ENCODE peak calls at places on chromosomes 5 and 9, in nine cellular contexts. W is glutamatergic neuron, F is C1 segment of cervical spinal cord, V is HFF-Myc, D is nucleus accumbens, G is HEK293T, L is NCI-H146, S is dorsolateral prefrontal cortex, K is amniotic epithelial cell. P is an unnamed sample.

GRCh38 chr5:15452780-15453179 is 47.2 kb upstream of the FBXL7 start:
- DNase-seq in G (no peak), F (no peak), K (no peak), L (no peak), W (no peak), S (no peak), D (no peak), V (no peak), P (no peak)

GRCh38 chr5:170404398-170404797 is 15.2 kb upstream of the KCNMB1 start:
- DNase-seq in K (no peak), W (no peak), D (no peak), V (no peak), G (no peak), S (no peak), F (no peak), L (no peak), P (no peak)

GRCh38 chr5:1734271-1734907 is 65.2 kb downstream of the MRPL36 start:
- DNase-seq in W (no peak), S (no peak), V (no peak), F (no peak), D (no peak), L (no peak), K (no peak), G (no peak), P (no peak)

GRCh38 chr9:83935276-83935890 is 14.2 kb upstream of the KIF27 start:
- DNase-seq in K (peak), W (no peak), L (no peak), G (no peak), S (no peak), V (peak), D (no peak), F (no peak), P (no peak)

GRCh38 chr5:110726249-110727024 is at the start of gene TMEM232:
- DNase-seq in F (no peak), D (peak), K (peak), V (peak), W (peak), S (peak), L (peak), G (no peak), P (peak)

GRCh38 chr5:168842571-168843205 is 263.5 kb upstream of the PANK3 start:
- DNase-seq in K (no peak), L (no peak), G (no peak), D (no peak), W (no peak), V (no peak), S (no peak), F (no peak), P (no peak)

GRCh38 chr9:88949425-88949824 is 41.8 kb upstream of the S1PR3 start:
- DNase-seq in S (no peak), L (peak), G (no peak), D (no peak), V (peak), K (peak), W (no peak), F (no peak), P (no peak)

GRCh38 chr9:33065157-33066076 is 11.1 kb downstream of the SMU1 start:
- DNase-seq in L (no peak), W (no peak), G (no peak), D (no peak), S (no peak), F (no peak), K (no peak), V (no peak), P (no peak)

GRCh38 chr9:87859786-87860185 is 22.9 kb upstream of the SPATA31E1 start:
- DNase-seq in L (no peak), S (no peak), G (no peak), D (no peak), K (no peak), V (no peak), F (no peak), W (no peak), P (no peak)

GRCh38 chr5:32329395-32329834 is 16.7 kb upstream of the MTMR12 start:
- DNase-seq in L (peak), F (peak), W (peak), K (peak), G (peak), S (peak), V (no peak), D (peak), P (peak)

GRCh38 chr5:10317825-10318682 is 10.4 kb upstream of the CMBL start:
- DNase-seq in V (peak), L (no peak), G (no peak), K (peak), W (no peak), S (no peak), D (no peak), F (no peak), P (no peak)

GRCh38 chr5:150184990-150185952 is 4.6 kb upstream of the SLC6A7 start:
- DNase-seq in V (no peak), K (no peak), L (no peak), F (no peak), W (no peak), G (no peak), D (no peak), S (no peak), P (no peak)

GRCh38 chr9:88388886-88389617 is 808 bp downstream of the SPIN1 start:
- DNase-seq in V (no peak), F (no peak), D (peak), L (peak), S (peak), K (peak), W (peak), G (peak), P (peak)

GRCh38 chr9:36823466-36823865 is 210.6 kb downstream of the PAX5 start:
- DNase-seq in G (no peak), K (no peak), W (no peak), L (no peak), D (no peak), F (no peak), S (no peak), V (no peak), P (no peak)

GRCh38 chr9:109956811-109957440 is 176.9 kb downstream of the PALM2AKAP2 start:
- DNase-seq in L (peak), K (no peak), S (no peak), V (peak), F (no peak), D (no peak), W (no peak), G (peak), P (no peak)

GRCh38 chr5:173429489-173430150 is 101.4 kb upstream of the STC2 start:
- DNase-seq in W (no peak), K (peak), G (no peak), V (no peak), F (no peak), S (no peak), D (no peak), L (no peak), P (no peak)

GRCh38 chr5:138901716-138902115 is 26.6 kb upstream of the LRRTM2 start:
- DNase-seq in W (no peak), K (no peak), F (no peak), V (no peak), S (no peak), L (no peak), G (no peak), D (no peak), P (no peak)

GRCh38 chr9:134642385-134643181 is 980 bp downstream of the COL5A1 start:
- DNase-seq in V (peak), W (no peak), F (no peak), L (no peak), D (no peak), G (peak), S (no peak), K (peak), P (no peak)

GRCh38 chr9:98536542-98537173 is 172.1 kb downstream of the GABBR2 start:
- DNase-seq in S (no peak), W (no peak), G (peak), L (peak), D (no peak), V (no peak), K (no peak), F (no peak), P (no peak)

GRCh38 chr9:110027624-110028023 is 180.3 kb downstream of the C9orf152 start:
- DNase-seq in V (peak), D (no peak), K (peak), L (peak), F (no peak), G (no peak), W (no peak), S (no peak), P (no peak)

GRCh38 chr5:1553642-1554409 is 30.1 kb upstream of the LPCAT1 start:
- DNase-seq in W (no peak), S (no peak), K (no peak), V (no peak), D (no peak), G (no peak), L (no peak), F (no peak), P (no peak)

GRCh38 chr5:104053057-104053666 is 490.6 kb upstream of the NUDT12 start:
- DNase-seq in D (no peak), L (no peak), K (no peak), V (no peak), F (no peak), G (no peak), W (no peak), S (no peak), P (no peak)

GRCh38 chr9:72537011-72537545 is 15.7 kb downstream of the TMC1 start:
- DNase-seq in D (no peak), F (no peak), G (no peak), W (no peak), K (no peak), S (no peak), L (no peak), V (no peak), P (no peak)

GRCh38 chr5:98934581-98934980 is 5.8 kb upstream of the CHD1 start:
- DNase-seq in K (peak), G (no peak), F (no peak), S (no peak), W (no peak), V (no peak), D (no peak), L (no peak), P (no peak)

GRCh38 chr5:11822598-11822997 is 81.6 kb downstream of the CTNND2 start:
- DNase-seq in G (no peak), V (no peak), L (no peak), D (no peak), W (no peak), S (no peak), F (no peak), K (no peak), P (no peak)